ENCODE peak calls at places on chromosomes 5 and 9, in eight cellular contexts. E is Right ventricle myocardium superior, C is colonic mucosa, R is cardiac fibroblast, W is T-helper 9 cell, G is A673, P is sigmoid colon, D is fibroblast of the aortic adventitia. S is an unnamed sample.

GRCh38 chr9:6944093-6944551 is 186.3 kb downstream of the KDM4C start:
- DNase-seq in D (peak; percentile 84), P (no peak), E (no peak), C (no peak), R (peak; percentile 77), W (no peak), G (peak; percentile 95), S (peak; percentile 84)

GRCh38 chr9:94164756-94165549 is 80.7 kb downstream of the PTPDC1 start:
- DNase-seq in P (no peak), D (no peak), W (no peak), G (no peak), E (no peak), C (no peak), R (no peak), S (no peak)

GRCh38 chr9:38408719-38409118 is 15.5 kb downstream of the IGFBPL1 start:
- DNase-seq in W (no peak), P (no peak), E (no peak), G (no peak), C (no peak), D (no peak), R (no peak), S (no peak)

GRCh38 chr9:123251741-123252140 is 16.6 kb downstream of the STRBP start:
- DNase-seq in G (no peak), D (no peak), P (no peak), W (no peak), E (no peak), R (no peak), C (peak; percentile 33), S (no peak)

GRCh38 chr5:107564896-107565295 is 105.8 kb downstream of the EFNA5 start:
- DNase-seq in D (peak; percentile 58), G (no peak), E (no peak), R (peak; percentile 42), C (no peak), W (no peak), P (no peak), S (peak; percentile 86)

GRCh38 chr5:180603076-180603591 is 11.8 kb upstream of the SCGB3A1 start:
- DNase-seq in P (peak; percentile 57), G (no peak), R (no peak), E (peak; percentile 36), D (no peak), W (no peak), C (no peak), S (no peak)

GRCh38 chr9:131214457-131214856 is 61.9 kb downstream of the FAM78A start:
- DNase-seq in R (peak; percentile 38), E (no peak), D (peak; percentile 31), W (no peak), P (no peak), G (no peak), C (no peak), S (peak; percentile 13)

GRCh38 chr5:84758008-84758407 is 373.3 kb upstream of the EDIL3 start:
- DNase-seq in D (no peak), C (no peak), P (no peak), W (no peak), G (no peak), E (no peak), R (no peak), S (no peak)

GRCh38 chr9:98357921-98358535 is 102.6 kb upstream of the TBC1D2 start:
- DNase-seq in E (no peak), R (peak; percentile 47), G (no peak), W (no peak), C (no peak), D (peak; percentile 50), P (no peak), S (peak; percentile 43)

GRCh38 chr9:120267929-120268328 is 312.0 kb downstream of the CDK5RAP2 start:
- DNase-seq in G (no peak), C (no peak), P (no peak), E (no peak), R (no peak), W (no peak), D (no peak), S (no peak)

GRCh38 chr9:132201139-132201538 is 39.3 kb downstream of the NTNG2 start:
- DNase-seq in W (no peak), E (no peak), C (no peak), D (no peak), P (no peak), R (no peak), G (no peak), S (no peak)

GRCh38 chr9:29969856-29970647 is 2396.8 kb upstream of the C9orf72 start:
- DNase-seq in W (no peak), G (no peak), R (no peak), P (no peak), E (no peak), C (no peak), D (no peak), S (no peak)

GRCh38 chr9:24939099-24939850 is 393.6 kb upstream of the IZUMO3 start:
- DNase-seq in P (no peak), G (no peak), R (no peak), D (no peak), W (no peak), C (no peak), E (no peak), S (no peak)

GRCh38 chr9:123326662-123327093 is 29.3 kb upstream of the CRB2 start:
- DNase-seq in R (no peak), W (no peak), P (no peak), D (peak; percentile 30), G (no peak), C (no peak), E (no peak), S (no peak)

GRCh38 chr9:81312346-81312745 is 377.0 kb downstream of the TLE1 start:
- DNase-seq in C (no peak), P (no peak), E (no peak), G (no peak), R (peak; percentile 13), D (peak; percentile 14), W (no peak), S (no peak)

GRCh38 chr5:95617057-95617456 is 2.8 kb upstream of the GPR150 start:
- DNase-seq in D (peak; percentile 39), W (no peak), C (no peak), P (no peak), E (no peak), G (no peak), R (peak; percentile 59), S (peak; percentile 84)

GRCh38 chr5:139745121-139745799 is 50.3 kb upstream of the PSD2 start:
- DNase-seq in G (peak; percentile 95), P (peak; percentile 76), E (peak; percentile 68), R (peak; percentile 87), D (peak; percentile 86), W (no peak), C (peak; percentile 45), S (peak; percentile 89)

GRCh38 chr9:133238272-133238850 is 29.3 kb upstream of the OBP2B start:
- DNase-seq in D (no peak), C (peak; percentile 95), G (peak; percentile 46), R (peak; percentile 73), P (peak; percentile 89), E (peak; percentile 94), W (peak; percentile 4), S (peak; percentile 38)

GRCh38 chr9:111955048-111955447 is 58.4 kb downstream of the UGCG start:
- DNase-seq in C (no peak), P (no peak), G (no peak), E (no peak), R (no peak), D (no peak), W (no peak), S (no peak)

GRCh38 chr5:83715316-83716060 is 5.2 kb downstream of the HAPLN1 start:
- DNase-seq in G (no peak), P (no peak), E (no peak), W (no peak), C (no peak), R (no peak), D (no peak), S (peak; percentile 12)

GRCh38 chr5:80141147-80141671 is 106.1 kb downstream of the THBS4 start:
- DNase-seq in R (peak; percentile 74), P (peak; percentile 98), C (peak; percentile 43), E (peak; percentile 92), D (peak; percentile 49), W (no peak), G (no peak), S (peak; percentile 62)

GRCh38 chr9:81534138-81534865 is 155.0 kb downstream of the TLE1 start:
- DNase-seq in W (no peak), R (no peak), E (no peak), P (no peak), D (no peak), C (no peak), G (no peak), S (no peak)

S was measured in choroid plexus epithelial cell.